ENCODE peak calls at places on chromosomes 12 and 14, in five cellular contexts. S, A, G, U and O are unnamed samples. For H3K27me3, the result is how much of the 10 kb centered on the place peaks cover.

GRCh38 chr12:6334940-6335450 is 6.9 kb downstream of the TNFRSF1A start:
- DNase-seq in S (no peak), A (no peak), G (no peak), U (no peak), O (no peak)

GRCh38 chr12:54300732-54301427 is at the start of gene NFE2:
- DNase-seq in S (no peak), A (peak), G (peak), U (no peak), O (no peak)

GRCh38 chr12:104623920-104624319 is 167.2 kb downstream of the CHST11 start:
- DNase-seq in S (no peak), A (no peak), G (no peak), U (no peak), O (no peak)

GRCh38 chr14:69882915-69883314 is 3.7 kb downstream of the SMOC1 start:
- DNase-seq in S (no peak), A (no peak), G (no peak), U (no peak), O (no peak)

GRCh38 chr12:4858385-4858784 is 51.3 kb upstream of the KCNA1 start:
- DNase-seq in S (no peak), A (no peak), G (no peak), U (no peak), O (peak)

GRCh38 chr14:70981005-70981952 is 74.0 kb downstream of the PCNX1 start:
- DNase-seq in S (no peak), A (no peak), G (no peak), U (no peak), O (no peak)

GRCh38 chr12:6462234-6462995 is 8.1 kb downstream of the VAMP1 start:
- DNase-seq in S (no peak), A (no peak), G (no peak), U (no peak), O (no peak)

GRCh38 chr12:752673-753400 is 458 bp downstream of the WNK1 start:
- DNase-seq in S (no peak), A (peak), G (peak), U (no peak), O (peak)

GRCh38 chr14:90795744-90796143 is 20.5 kb downstream of the TTC7B start:
- DNase-seq in S (no peak), A (no peak), G (no peak), U (peak), O (no peak)

GRCh38 chr14:35292770-35293561 is 784 bp downstream of the PSMA6 start:
- DNase-seq in S (no peak), A (no peak), G (no peak), U (no peak), O (no peak)

GRCh38 chr12:65803253-65803652 is 21.0 kb upstream of the HMGA2 start:
- DNase-seq in S (no peak), A (no peak), G (no peak), U (no peak), O (no peak)

GRCh38 chr12:7403466-7403865 is 40.5 kb downstream of the CD163L1 start:
- DNase-seq in S (no peak), A (no peak), G (no peak), U (no peak), O (no peak)

GRCh38 chr14:37594916-37595808 is at the start of the genes FOXA1 and TTC6:
- DNase-seq in S (no peak), A (no peak), G (peak), U (no peak), O (no peak)

GRCh38 chr12:100871335-100871734 is 76.8 kb downstream of the ANO4 start:
- DNase-seq in S (no peak), A (no peak), G (no peak), U (no peak), O (no peak)

GRCh38 chr12:100867639-100868393 is 73.2 kb downstream of the ANO4 start:
- DNase-seq in S (no peak), A (no peak), G (no peak), U (no peak), O (no peak)

GRCh38 chr12:100862600-100863149 is 68.1 kb downstream of the ANO4 start:
- DNase-seq in S (no peak), A (no peak), G (no peak), U (no peak), O (no peak)

GRCh38 chr12:100864366-100864765 is 69.8 kb downstream of the ANO4 start:
- DNase-seq in S (no peak), A (no peak), G (no peak), U (no peak), O (no peak)

GRCh38 chr12:100868487-100868886 is 73.9 kb downstream of the ANO4 start:
- DNase-seq in S (no peak), A (no peak), G (no peak), U (no peak), O (no peak)
- TF ChIP-seq CTCF in S (no peak), A (no peak), G (no peak), U (no peak), O (no peak)

DNA sequence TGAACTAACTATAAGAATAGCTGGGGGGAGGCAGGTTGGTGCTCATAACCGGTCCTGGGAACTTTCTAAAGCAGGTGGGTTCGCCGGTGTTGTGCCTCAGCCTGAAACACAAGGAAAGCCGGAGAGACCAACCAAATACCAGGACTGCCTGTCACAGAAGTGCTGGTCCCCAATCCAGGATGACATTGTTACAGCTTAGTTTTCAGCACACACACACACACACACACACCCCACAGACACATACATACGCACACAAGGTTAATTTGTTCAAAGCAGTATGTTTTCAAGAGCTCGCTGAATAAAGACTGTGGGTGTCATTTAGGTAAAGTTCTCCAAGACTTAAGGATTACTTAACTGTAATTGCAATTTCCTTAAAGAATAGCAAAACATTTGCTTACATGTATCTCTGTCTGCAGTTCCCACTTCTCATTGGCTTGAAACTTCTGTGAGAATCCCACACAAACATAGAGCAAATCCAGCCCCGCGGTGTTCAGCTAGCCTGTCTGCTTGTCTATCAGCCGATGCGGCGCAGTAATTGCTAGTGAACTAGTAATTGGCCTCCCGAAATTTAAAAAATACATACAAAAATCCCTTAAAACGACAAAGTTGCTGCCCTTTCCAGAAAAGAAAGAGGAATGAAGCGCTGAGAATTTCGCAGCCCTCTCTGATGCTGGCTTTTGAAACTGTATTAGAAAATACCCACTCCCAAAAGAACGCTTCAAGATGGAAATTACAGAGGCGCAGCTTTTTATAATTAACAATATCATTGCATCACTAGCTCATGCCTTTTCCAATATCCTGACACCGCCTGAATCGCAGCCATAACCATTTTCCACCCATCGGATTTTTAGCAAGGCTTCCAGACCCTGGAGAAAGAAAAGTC is 940 bp downstream of the FBLN5 start:
- DNase-seq in S (no peak), A (no peak), G (no peak), U (no peak), O (no peak)
- H3K4me3 ChIP-seq in S (peak), A (peak), G (no peak), U (peak), O (no peak)

GRCh38 chr12:3751151-3752095 is 1.5 kb downstream of the CRACR2A start:
- DNase-seq in S (no peak), A (no peak), G (no peak), U (no peak), O (no peak)
- H3K27me3 ChIP-seq in S (under half), A (under half), G (under half), U (under half), O (under half)

GRCh38 chr14:77314043-77314442 is 6.6 kb downstream of the POMT2 start:
- DNase-seq in S (no peak), A (no peak), G (no peak), U (peak), O (no peak)
- TF ChIP-seq CTCF in S (no peak), A (no peak), G (no peak), U (no peak), O (no peak)